ENCODE peak calls at places on chromosomes 7 and 10, in nine cellular contexts. I, A, P, Q, Z, W, T, E and H are unnamed samples.

GRCh38 chr7:149871576-149871975 is 2.2 kb upstream of the ATP6V0E2 start:
- DNase-seq in I (no peak), A (no peak), P (no peak), Q (no peak), Z (no peak), W (no peak), T (no peak), E (peak; percentile 9), H (no peak)

GRCh38 chr7:102287465-102288146 is 938 bp downstream of the SH2B2 start:
- DNase-seq in I (peak; percentile 47), A (no peak), P (peak; percentile 48), Q (no peak), Z (peak; percentile 11), W (peak; percentile 89), T (no peak), E (peak; percentile 52), H (no peak)

GRCh38 chr7:25849361-25850184 is 302.4 kb upstream of the NFE2L3 start:
- DNase-seq in I (no peak), A (peak; percentile 92), P (no peak), Q (no peak), Z (peak; percentile 65), W (no peak), T (no peak), E (no peak), H (no peak)

GRCh38 chr7:150507947-150508602 is 6.6 kb upstream of the GIMAP7 start:
- DNase-seq in I (no peak), A (no peak), P (no peak), Q (no peak), Z (no peak), W (no peak), T (no peak), E (no peak), H (no peak)

GRCh38 chr7:51314726-51315125 is 1.9 kb downstream of the COBL start:
- DNase-seq in I (peak; percentile 45), A (no peak), P (no peak), Q (no peak), Z (no peak), W (no peak), T (no peak), E (no peak), H (no peak)

GRCh38 chr10:70930251-70931000 is 42.1 kb upstream of the PCBD1 start:
- DNase-seq in I (no peak), A (no peak), P (no peak), Q (no peak), Z (no peak), W (no peak), T (no peak), E (no peak), H (no peak)

GRCh38 chr7:112370436-112370835 is 79.8 kb upstream of the IFRD1 start:
- DNase-seq in I (no peak), A (no peak), P (no peak), Q (no peak), Z (peak; percentile 17), W (no peak), T (no peak), E (no peak), H (no peak)

GRCh38 chr10:17375936-17376584 is 78.3 kb downstream of the ST8SIA6 start:
- DNase-seq in I (no peak), A (no peak), P (peak; percentile 80), Q (no peak), Z (no peak), W (no peak), T (peak; percentile 23), E (no peak), H (no peak)

GRCh38 chr10:4144802-4145201 is 359.8 kb upstream of the KLF6 start:
- DNase-seq in I (peak; percentile 14), A (no peak), P (no peak), Q (no peak), Z (peak; percentile 46), W (no peak), T (no peak), E (no peak), H (no peak)

GRCh38 chr10:63700209-63700934 is 179.2 kb downstream of the REEP3 start:
- DNase-seq in I (peak; percentile 60), A (peak; percentile 95), P (no peak), Q (peak; percentile 95), Z (peak; percentile 98), W (no peak), T (no peak), E (no peak), H (no peak)

GRCh38 chr7:51366930-51367613 is 50.5 kb upstream of the COBL start:
- DNase-seq in I (peak; percentile 54), A (no peak), P (peak; percentile 58), Q (peak; percentile 1), Z (peak; percentile 34), W (no peak), T (peak; percentile 51), E (peak; percentile 45), H (no peak)

GRCh38 chr7:151727579-151728285 is 149.2 kb downstream of the PRKAG2 start:
- DNase-seq in I (peak; percentile 97), A (peak; percentile 81), P (no peak), Q (peak; percentile 83), Z (peak; percentile 98), W (no peak), T (peak; percentile 54), E (peak; percentile 45), H (peak; percentile 44)

GRCh38 chr10:44993226-44993921 is 7.3 kb upstream of the ZNF22 start:
- DNase-seq in I (no peak), A (no peak), P (no peak), Q (no peak), Z (no peak), W (no peak), T (no peak), E (no peak), H (no peak)

DNA sequence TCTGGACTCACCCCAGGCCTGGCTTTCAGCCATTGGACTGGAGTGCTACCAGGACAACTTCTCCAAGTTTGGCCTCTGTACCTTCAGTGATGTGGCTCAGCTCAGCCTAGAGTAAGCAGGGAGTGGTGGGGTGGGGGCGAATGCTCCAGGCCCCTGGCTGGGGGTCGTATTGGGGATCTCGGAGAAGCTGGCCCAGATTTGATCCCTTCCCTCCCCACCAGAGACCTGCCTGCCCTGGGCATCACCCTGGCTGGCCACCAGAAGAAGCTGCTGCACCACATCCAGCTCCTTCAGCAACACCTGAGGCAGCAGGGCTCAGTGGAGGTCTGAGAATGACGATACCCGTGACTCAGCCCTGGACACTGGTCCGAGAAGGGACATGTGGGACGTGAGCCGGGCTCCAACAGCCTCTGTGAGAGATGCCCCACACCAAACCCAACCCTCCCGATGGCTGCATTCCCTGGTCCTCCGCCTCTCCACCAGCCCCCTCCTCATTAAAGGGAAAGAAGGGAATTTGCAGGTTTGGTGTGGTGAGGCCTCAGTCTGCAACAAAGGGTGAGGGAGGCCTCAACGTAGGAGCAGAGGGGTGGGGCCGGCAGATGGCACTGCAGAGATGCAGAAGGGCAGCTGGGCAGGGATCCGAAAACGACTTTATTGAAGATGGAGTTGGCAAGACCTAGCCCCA is 14.8 kb downstream of the TRPV6 start:
- DNase-seq in I (no peak), A (no peak), P (no peak), Q (no peak), Z (no peak), W (no peak), T (no peak), E (peak; percentile 12), H (no peak)
- TF ChIP-seq CTCF in I (no peak), A (no peak), P (no peak), Q (no peak), Z (no peak), W (no peak), T (no peak), E (no peak), H (no peak)

GRCh38 chr7:41156268-41156667 is 546.6 kb downstream of the INHBA start:
- DNase-seq in I (no peak), A (no peak), P (no peak), Q (no peak), Z (peak; percentile 21), W (no peak), T (no peak), E (no peak), H (no peak)

GRCh38 chr7:41164440-41164839 is 538.5 kb downstream of the INHBA start:
- DNase-seq in I (no peak), A (peak; percentile 36), P (no peak), Q (no peak), Z (no peak), W (no peak), T (no peak), E (no peak), H (no peak)

GRCh38 chr7:41163991-41164390 is 538.9 kb downstream of the INHBA start:
- DNase-seq in I (no peak), A (no peak), P (no peak), Q (no peak), Z (no peak), W (no peak), T (no peak), E (no peak), H (no peak)

GRCh38 chr7:41162612-41163011 is 540.3 kb downstream of the INHBA start:
- DNase-seq in I (no peak), A (no peak), P (no peak), Q (no peak), Z (no peak), W (no peak), T (no peak), E (no peak), H (no peak)

GRCh38 chr7:41161188-41161587 is 541.7 kb downstream of the INHBA start:
- DNase-seq in I (no peak), A (no peak), P (no peak), Q (no peak), Z (no peak), W (no peak), T (no peak), E (no peak), H (no peak)
- TF ChIP-seq CTCF in I (no peak), A (no peak), P (no peak), Q (no peak), Z (no peak), W (no peak), T (no peak), E (no peak), H (no peak)

DNA sequence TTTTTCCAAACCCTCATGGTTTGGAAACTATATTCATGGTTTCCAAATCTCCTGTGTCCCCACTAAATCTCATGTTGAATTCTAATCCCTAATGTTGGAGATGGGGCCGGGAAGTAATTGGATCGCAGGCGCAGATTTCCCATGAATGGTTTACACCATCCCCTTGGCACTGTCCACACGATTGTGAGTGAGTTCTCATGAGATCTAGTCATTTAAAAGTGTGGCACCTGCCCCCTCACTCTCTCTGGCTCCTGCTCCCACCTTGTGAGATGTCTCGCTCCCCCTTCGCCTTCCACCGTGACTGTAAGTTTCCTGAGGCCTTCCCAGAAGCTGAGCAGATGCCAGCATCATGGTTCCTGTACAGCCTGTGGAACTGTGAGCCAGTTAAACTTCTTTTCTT is 3.3 kb upstream of the MTPAP start:
- DNase-seq in I (no peak), A (no peak), P (no peak), Q (no peak), Z (no peak), W (no peak), T (no peak), E (no peak), H (no peak)
- TF ChIP-seq CTCF in I (no peak), A (no peak), P (no peak), Q (no peak), Z (no peak), W (no peak), T (no peak), E (no peak), H (no peak)

DNA sequence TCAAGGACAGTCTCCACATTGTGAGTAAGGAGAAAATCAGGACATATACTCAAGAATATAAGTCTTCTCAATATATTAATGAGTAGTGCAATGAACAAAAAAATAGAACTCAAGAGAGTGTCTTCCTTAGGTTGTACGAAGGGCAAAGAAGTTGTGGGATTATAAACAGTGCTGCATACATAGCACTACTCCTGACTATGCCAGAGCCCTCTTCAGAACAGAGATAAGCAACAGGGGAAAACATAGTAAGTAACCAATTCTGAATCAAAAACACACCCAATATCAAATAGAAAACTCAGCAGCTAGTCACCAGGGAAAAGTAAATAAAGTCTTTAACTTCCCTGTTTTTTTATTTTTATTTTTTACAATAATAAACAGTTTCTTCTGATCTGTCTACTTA is 10.6 kb downstream of the ARHGAP21 start:
- DNase-seq in I (no peak), A (no peak), P (no peak), Q (no peak), Z (no peak), W (no peak), T (no peak), E (no peak), H (no peak)
- TF ChIP-seq CTCF in I (no peak), A (no peak), P (no peak), Q (no peak), Z (no peak), W (no peak), T (no peak), E (no peak), H (no peak)